ENCODE peak calls at places on chromosomes 2 and 18, in six cellular contexts. A is GM12878, O is A549, X is K562, T is H1, L is HepG2. I is an unnamed sample.
A peak's percentile ranks its signal among the peaks of the same experiment; 100 is the strongest.

GRCh38 chr2:2656046-2656715 is 325.1 kb upstream of the MYT1L start:
- DNase-seq in X (no peak), O (no peak), A (no peak), L (no peak), T (no peak), I (no peak)

GRCh38 chr2:26401739-26402541 is at the start of gene DRC1:
- DNase-seq in L (no peak), O (peak; percentile 88), X (no peak), T (peak; percentile 51), A (no peak), I (peak; percentile 100)

GRCh38 chr2:85409719-85410583 is at the start of gene CAPG:
- DNase-seq in A (no peak), T (no peak), O (peak; percentile 55), X (peak; percentile 86), L (no peak), I (no peak)

GRCh38 chr2:190713476-190713875 is 64.6 kb downstream of the NAB1 start:
- DNase-seq in L (no peak), X (no peak), T (no peak), A (no peak), O (no peak), I (no peak)

GRCh38 chr2:78992807-78993517 is 32.5 kb upstream of the REG3G start:
- DNase-seq in A (no peak), X (no peak), O (no peak), L (no peak), T (peak; percentile 33), I (no peak)

GRCh38 chr2:200615247-200615646 is 29.4 kb downstream of the AOX1 start:
- DNase-seq in T (no peak), L (peak; percentile 68), O (peak; percentile 62), X (no peak), A (no peak), I (no peak)

GRCh38 chr2:121356058-121356640 is 71.1 kb upstream of the TFCP2L1 start:
- DNase-seq in L (peak; percentile 55), T (peak; percentile 46), A (no peak), X (peak; percentile 69), O (peak; percentile 70), I (peak; percentile 63)

GRCh38 chr2:208062113-208062512 is 36.8 kb upstream of the PLEKHM3 start:
- DNase-seq in T (no peak), O (peak; percentile 65), X (peak; percentile 63), A (no peak), L (peak; percentile 71), I (no peak)

GRCh38 chr2:107412209-107412904 is 414.3 kb upstream of the RGPD4 start:
- DNase-seq in T (no peak), O (no peak), A (no peak), L (no peak), X (no peak), I (no peak)

GRCh38 chr2:70926042-70926441 is 9.7 kb upstream of the ATP6V1B1 start:
- DNase-seq in L (no peak), O (no peak), T (no peak), A (no peak), X (no peak), I (no peak)

GRCh38 chr2:96869281-96869823 is 528 bp downstream of the SEMA4C start:
- DNase-seq in O (peak; percentile 35), L (peak; percentile 48), T (no peak), A (no peak), X (peak; percentile 71), I (peak; percentile 85)

GRCh38 chr2:7060602-7061435 is 143.6 kb downstream of the RNF144A start:
- DNase-seq in X (no peak), L (no peak), A (no peak), T (no peak), O (no peak), I (no peak)
- TF ChIP-seq USF2 in X (no peak), L (no peak), A (no peak), T (no peak), O (no peak), I (no peak)

DNA sequence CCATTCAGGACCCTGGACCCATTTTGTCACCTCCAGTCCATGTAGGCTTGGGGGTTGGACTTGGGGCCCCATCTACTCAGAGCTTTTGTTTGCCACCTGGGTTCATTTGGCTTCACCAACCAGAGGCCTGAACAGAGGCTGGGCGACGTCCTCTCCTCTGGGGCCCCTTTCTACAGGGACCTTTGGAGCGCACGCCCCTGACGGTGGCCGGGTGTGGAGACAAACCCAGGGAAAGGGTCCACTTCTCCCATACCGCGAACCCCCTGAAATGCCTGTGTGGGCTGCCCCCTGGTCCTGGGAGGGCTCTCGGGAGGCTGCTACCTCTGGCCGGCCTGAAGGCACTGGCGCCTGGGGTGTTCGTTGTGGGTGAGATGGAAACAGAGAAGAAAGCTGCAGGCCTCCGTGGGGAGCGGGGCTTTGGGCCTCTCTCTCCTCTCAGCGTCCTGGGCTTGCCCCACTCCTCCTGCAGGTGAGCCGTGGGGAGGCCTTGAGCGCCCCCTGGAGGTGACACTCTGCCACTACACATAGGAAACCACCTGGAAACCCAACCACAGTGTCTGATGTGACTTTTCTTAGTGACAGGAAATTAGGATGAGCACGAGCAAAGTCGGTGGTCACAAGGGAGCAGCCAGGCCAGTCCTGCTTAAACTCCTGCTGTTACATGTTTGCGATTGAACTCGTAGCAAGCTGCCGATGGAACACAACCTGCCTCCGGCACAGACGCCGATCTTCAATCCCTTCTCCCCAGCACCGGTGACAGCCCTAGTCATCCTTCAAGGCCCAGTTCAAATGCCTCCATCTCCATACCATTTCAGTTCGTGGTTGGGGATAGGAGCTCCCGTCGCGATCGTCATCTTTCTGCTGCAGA is 12.0 kb upstream of the NTSR2 start:
- DNase-seq in T (no peak), X (peak; percentile 71), L (peak; percentile 55), O (peak; percentile 43), A (no peak), I (peak; percentile 90)
- TF ChIP-seq CHD2 in T (no peak), X (no peak), L (no peak), O (no peak), A (no peak), I (no peak)

DNA sequence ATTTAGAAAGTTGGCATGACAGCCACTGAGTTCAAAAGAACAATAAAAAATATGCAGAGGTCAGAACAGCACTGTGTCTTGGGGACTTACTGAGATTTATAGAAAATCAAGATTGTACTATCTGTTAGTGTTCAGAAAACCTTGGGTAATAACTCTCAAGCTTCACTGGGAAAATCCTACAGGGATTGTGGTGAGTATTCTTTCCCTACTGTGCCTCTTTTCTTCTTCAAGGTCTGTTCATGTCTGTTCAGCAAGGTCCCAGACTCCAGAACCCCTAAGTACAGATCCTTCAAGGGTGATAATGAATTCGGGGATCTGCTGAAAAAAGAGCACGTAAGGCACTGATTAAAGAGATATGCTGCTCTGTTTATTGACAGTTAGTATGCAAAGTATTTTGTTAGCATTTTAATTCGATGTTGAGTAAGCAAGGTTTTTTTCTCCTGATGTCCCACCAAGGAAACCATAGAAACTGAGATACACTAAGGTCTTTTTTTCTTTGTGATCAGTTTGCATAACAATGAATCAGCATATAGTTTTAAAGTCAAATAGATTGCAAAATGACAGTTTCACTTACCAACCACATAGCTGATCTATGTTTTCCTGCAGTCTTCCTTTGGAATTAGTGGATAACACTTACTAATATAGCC is 249.8 kb downstream of the DSEL start:
- DNase-seq in O (peak; percentile 8), L (no peak), X (no peak), T (no peak), A (no peak), I (no peak)
- TF ChIP-seq USF2 in O (no peak), L (no peak), X (no peak), T (no peak), A (no peak), I (no peak)

DNA sequence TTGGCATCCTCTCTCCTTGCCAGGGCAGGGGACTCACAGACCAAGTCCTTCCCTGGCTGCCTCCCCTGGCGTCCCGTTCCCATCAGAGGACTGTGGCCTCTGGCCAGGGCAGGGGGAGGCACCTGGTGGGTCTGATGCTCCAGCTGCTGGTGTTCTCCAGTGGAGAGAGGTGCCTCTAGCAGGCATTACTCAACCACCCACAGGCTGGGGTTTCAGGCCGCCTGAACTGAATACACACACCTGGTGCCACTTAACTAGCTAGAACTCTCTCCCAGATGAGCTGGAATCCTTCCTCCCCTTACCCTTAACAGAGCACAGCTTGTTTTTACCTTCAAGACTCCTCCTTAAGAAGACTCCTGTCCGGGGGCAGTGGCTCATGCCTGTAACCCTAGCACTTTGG is 37.7 kb upstream of the CNGA3 start:
- DNase-seq in X (no peak), O (no peak), T (no peak), L (no peak), A (no peak), I (no peak)
- TF ChIP-seq CHD2 in X (no peak), O (no peak), T (no peak), L (no peak), A (no peak), I (no peak)

I was measured in SK-N-SH.